ENCODE peak calls at places on chromosomes 13 and 19, in four cellular contexts. One of them, this sample, is unnamed.

GRCh38 chr13:65497265-65497664 is 1732.9 kb downstream of the PCDH9 start:
- DNase-seq in A673: no peak
- DNase-seq in iPS-NIHi11: peak; percentile 6
- DNase-seq in pulmonary artery endothelial cell: no peak
- DNase-seq in this sample: no peak

GRCh38 chr19:4976412-4977298 is 7.7 kb downstream of the KDM4B start:
- DNase-seq in A673: peak; percentile 51
- DNase-seq in iPS-NIHi11: peak; percentile 63
- DNase-seq in pulmonary artery endothelial cell: peak; percentile 83
- DNase-seq in this sample: no peak

GRCh38 chr13:110047511-110047910 is 259.4 kb downstream of the COL4A1 start:
- DNase-seq in A673: no peak
- DNase-seq in iPS-NIHi11: peak; percentile 64
- DNase-seq in pulmonary artery endothelial cell: no peak
- DNase-seq in this sample: no peak

GRCh38 chr19:4108767-4109625 is 14.9 kb downstream of the MAP2K2 start:
- DNase-seq in A673: no peak
- DNase-seq in iPS-NIHi11: no peak
- DNase-seq in pulmonary artery endothelial cell: no peak
- DNase-seq in this sample: no peak

GRCh38 chr19:51986309-51987291 is at the start of gene ZNF350:
- DNase-seq in A673: peak; percentile 96
- DNase-seq in iPS-NIHi11: peak; percentile 87
- DNase-seq in pulmonary artery endothelial cell: peak; percentile 89
- DNase-seq in this sample: peak; percentile 99

GRCh38 chr19:51808333-51808986 is 13.5 kb downstream of the FPR3 start:
- DNase-seq in A673: peak; percentile 79
- DNase-seq in iPS-NIHi11: no peak
- DNase-seq in pulmonary artery endothelial cell: peak; percentile 47
- DNase-seq in this sample: no peak

GRCh38 chr19:3546119-3546518 is 7.1 kb downstream of the TEKTIP1 start:
- DNase-seq in A673: no peak
- DNase-seq in iPS-NIHi11: no peak
- DNase-seq in pulmonary artery endothelial cell: no peak
- DNase-seq in this sample: no peak

GRCh38 chr13:112174476-112175110 is 107.6 kb downstream of the SOX1 start:
- DNase-seq in A673: no peak
- DNase-seq in iPS-NIHi11: no peak
- DNase-seq in pulmonary artery endothelial cell: no peak
- DNase-seq in this sample: peak; percentile 23

GRCh38 chr19:39193785-39194184 is 3.0 kb upstream of the NCCRP1 start:
- DNase-seq in A673: no peak
- DNase-seq in iPS-NIHi11: no peak
- DNase-seq in pulmonary artery endothelial cell: no peak
- DNase-seq in this sample: no peak

GRCh38 chr19:5587071-5587455 is 19.3 kb upstream of the TINCR start:
- DNase-seq in A673: no peak
- DNase-seq in iPS-NIHi11: no peak
- DNase-seq in pulmonary artery endothelial cell: no peak
- DNase-seq in this sample: no peak

GRCh38 chr13:109336730-109337129 is 449.7 kb downstream of the IRS2 start:
- DNase-seq in A673: no peak
- DNase-seq in iPS-NIHi11: no peak
- DNase-seq in pulmonary artery endothelial cell: no peak
- DNase-seq in this sample: no peak